ENCODE peak calls at places on chromosome 21, in four cellular contexts. One of them, this sample, is unnamed.

GRCh38 chr21:46356494-46357334 is 32.8 kb downstream of the PCNT start:
- DNase-seq in foreskin fibroblast: no peak
- DNase-seq in HFF-Myc: no peak
- DNase-seq in IMR-90: no peak
- DNase-seq in this sample: no peak

GRCh38 chr21:28727809-28728208 is 264.9 kb downstream of the LTN1 start:
- DNase-seq in IMR-90: no peak
- DNase-seq in HFF-Myc: no peak
- DNase-seq in foreskin fibroblast: no peak
- DNase-seq in this sample: no peak

GRCh38 chr21:16117851-16118592 is 388.2 kb downstream of the USP25 start:
- DNase-seq in IMR-90: peak; percentile 88
- DNase-seq in HFF-Myc: peak; percentile 83
- DNase-seq in foreskin fibroblast: peak; percentile 82
- DNase-seq in this sample: peak; percentile 68

GRCh38 chr21:17612023-17612564 is 607 bp downstream of the BTG3 start:
- DNase-seq in foreskin fibroblast: peak; percentile 60
- DNase-seq in HFF-Myc: no peak
- DNase-seq in IMR-90: peak; percentile 59
- DNase-seq in this sample: no peak

GRCh38 chr21:17542371-17542992 is 29.6 kb downstream of the CXADR start:
- DNase-seq in HFF-Myc: no peak
- DNase-seq in IMR-90: no peak
- DNase-seq in foreskin fibroblast: no peak
- DNase-seq in this sample: no peak

GRCh38 chr21:44872568-44873355 is 728 bp downstream of the PTTG1IP start:
- DNase-seq in foreskin fibroblast: peak; percentile 50
- DNase-seq in IMR-90: peak; percentile 46
- DNase-seq in HFF-Myc: no peak
- DNase-seq in this sample: no peak

GRCh38 chr21:23152130-23152529 is 2153.9 kb downstream of the NCAM2 start:
- DNase-seq in HFF-Myc: no peak
- DNase-seq in foreskin fibroblast: no peak
- DNase-seq in IMR-90: no peak
- DNase-seq in this sample: no peak

GRCh38 chr21:16330340-16331319 is 600.8 kb downstream of the USP25 start:
- DNase-seq in IMR-90: peak; percentile 75
- DNase-seq in HFF-Myc: peak; percentile 72
- DNase-seq in foreskin fibroblast: peak; percentile 85
- DNase-seq in this sample: peak; percentile 35

GRCh38 chr21:46557919-46558392 is 46.9 kb downstream of the S100B start:
- DNase-seq in HFF-Myc: no peak
- DNase-seq in IMR-90: no peak
- DNase-seq in foreskin fibroblast: no peak
- DNase-seq in this sample: no peak

GRCh38 chr21:45554477-45555175 is 12.4 kb upstream of the SLC19A1 start:
- DNase-seq in IMR-90: peak; percentile 48
- DNase-seq in HFF-Myc: peak; percentile 22
- DNase-seq in foreskin fibroblast: peak; percentile 91
- DNase-seq in this sample: no peak

GRCh38 chr21:34885125-34885524 is 164.0 kb downstream of the RUNX1 start:
- DNase-seq in foreskin fibroblast: peak; percentile 45
- DNase-seq in HFF-Myc: no peak
- DNase-seq in IMR-90: no peak
- DNase-seq in this sample: no peak

GRCh38 chr21:23452384-23453083 is 2154.7 kb downstream of the MRPL39 start:
- DNase-seq in HFF-Myc: no peak
- DNase-seq in foreskin fibroblast: no peak
- DNase-seq in IMR-90: no peak
- DNase-seq in this sample: no peak

GRCh38 chr21:37915516-37915915 is 741 bp downstream of the KCNJ6 start:
- DNase-seq in IMR-90: no peak
- DNase-seq in foreskin fibroblast: peak; percentile 8
- DNase-seq in HFF-Myc: no peak
- DNase-seq in this sample: no peak

GRCh38 chr21:37915941-37916794 is at the start of gene KCNJ6:
- DNase-seq in IMR-90: peak; percentile 52
- DNase-seq in HFF-Myc: no peak
- DNase-seq in foreskin fibroblast: peak; percentile 82
- DNase-seq in this sample: no peak

GRCh38 chr21:37914211-37914900 is 1.9 kb downstream of the KCNJ6 start:
- DNase-seq in foreskin fibroblast: peak; percentile 35
- DNase-seq in HFF-Myc: no peak
- DNase-seq in IMR-90: peak; percentile 22
- DNase-seq in this sample: no peak

GRCh38 chr21:37917612-37918011 is 1.4 kb upstream of the KCNJ6 start:
- DNase-seq in foreskin fibroblast: peak; percentile 52
- DNase-seq in HFF-Myc: no peak
- DNase-seq in IMR-90: peak; percentile 87
- DNase-seq in this sample: no peak

DNA sequence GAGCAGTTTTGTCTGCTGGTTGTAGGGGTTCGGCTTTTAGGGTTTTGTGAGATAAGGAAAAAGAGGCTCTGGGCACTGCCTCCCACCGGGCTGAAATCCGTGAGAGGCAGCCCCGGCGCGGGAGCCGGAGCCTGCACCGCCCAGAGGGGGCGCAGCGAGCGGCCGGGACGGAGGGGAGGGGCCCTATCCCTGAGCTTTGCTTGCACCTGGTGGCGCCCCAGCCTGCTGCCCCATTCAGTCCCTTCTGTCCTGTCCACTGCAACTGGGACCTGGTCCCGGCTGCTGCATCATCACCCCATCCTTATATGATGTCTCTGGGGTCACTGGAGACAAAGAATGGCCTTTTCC is 512 bp upstream of the KCNJ6 start:
- DNase-seq in foreskin fibroblast: peak; percentile 23
- DNase-seq in HFF-Myc: no peak
- DNase-seq in IMR-90: no peak
- DNase-seq in this sample: no peak
- TF ChIP-seq CTCF in foreskin fibroblast: no peak
- TF ChIP-seq CTCF in HFF-Myc: no peak
- TF ChIP-seq CTCF in IMR-90: peak; percentile 35
- TF ChIP-seq CTCF in this sample: no peak

GRCh38 chr21:27721675-27722074 is 754.8 kb upstream of the ADAMTS5 start:
- DNase-seq in HFF-Myc: no peak
- DNase-seq in IMR-90: no peak
- DNase-seq in foreskin fibroblast: no peak
- DNase-seq in this sample: no peak
- TF ChIP-seq CTCF in HFF-Myc: no peak
- TF ChIP-seq CTCF in IMR-90: no peak
- TF ChIP-seq CTCF in foreskin fibroblast: no peak
- TF ChIP-seq CTCF in this sample: no peak

DNA sequence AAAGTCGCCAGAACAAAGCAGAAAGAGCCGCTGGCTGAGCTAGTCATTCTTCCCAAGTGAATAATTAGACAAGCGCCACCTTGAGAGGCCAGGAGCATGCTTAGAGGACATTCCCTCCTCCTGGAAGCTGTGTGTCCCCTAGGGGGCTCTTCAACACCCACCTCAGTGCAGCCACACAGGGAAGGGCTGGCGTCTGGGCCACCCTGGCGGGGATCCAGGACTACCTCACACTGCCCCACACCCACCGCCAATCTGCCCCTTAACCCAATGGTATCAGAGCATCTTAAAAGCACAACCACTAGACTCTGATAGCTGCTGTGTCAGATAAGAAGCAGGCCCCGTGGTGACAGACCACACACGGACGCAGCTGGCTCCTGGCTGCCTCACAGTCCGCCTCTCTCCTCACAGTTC is 24.9 kb downstream of the SETD4 start:
- DNase-seq in IMR-90: no peak
- DNase-seq in HFF-Myc: no peak
- DNase-seq in foreskin fibroblast: no peak
- DNase-seq in this sample: no peak
- TF ChIP-seq CTCF in IMR-90: no peak
- TF ChIP-seq CTCF in HFF-Myc: no peak
- TF ChIP-seq CTCF in foreskin fibroblast: no peak
- TF ChIP-seq CTCF in this sample: no peak

DNA sequence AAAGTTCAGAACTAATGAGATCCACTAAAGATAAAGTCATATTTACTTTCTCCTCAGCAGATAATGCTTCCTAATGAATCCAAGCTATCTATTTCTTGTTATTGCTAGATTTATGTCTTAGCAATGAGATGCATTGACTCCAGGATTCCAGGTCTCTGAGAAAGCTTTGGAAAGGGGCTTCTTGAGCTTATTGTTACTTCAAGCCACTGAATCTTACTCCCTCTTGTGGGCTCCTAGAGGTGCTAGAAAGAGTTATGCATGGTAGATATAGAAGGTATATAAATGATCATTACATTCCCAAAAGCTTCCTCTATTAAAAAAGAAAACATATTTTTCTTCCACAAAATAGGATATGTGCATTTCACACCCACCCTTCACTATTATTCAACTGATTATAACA is 246.4 kb upstream of the ADAMTS5 start:
- DNase-seq in HFF-Myc: no peak
- DNase-seq in foreskin fibroblast: peak; percentile 41
- DNase-seq in IMR-90: peak; percentile 36
- DNase-seq in this sample: no peak
- TF ChIP-seq CTCF in HFF-Myc: peak; percentile 23
- TF ChIP-seq CTCF in foreskin fibroblast: peak; percentile 43
- TF ChIP-seq CTCF in IMR-90: peak; percentile 40
- TF ChIP-seq CTCF in this sample: peak; percentile 40

GRCh38 chr21:42360317-42360716 is 6.0 kb downstream of the TFF1 start:
- DNase-seq in foreskin fibroblast: no peak
- DNase-seq in HFF-Myc: no peak
- DNase-seq in IMR-90: no peak
- DNase-seq in this sample: no peak
- TF ChIP-seq CTCF in foreskin fibroblast: no peak
- TF ChIP-seq CTCF in HFF-Myc: peak; percentile 20
- TF ChIP-seq CTCF in IMR-90: no peak
- TF ChIP-seq CTCF in this sample: no peak

DNA sequence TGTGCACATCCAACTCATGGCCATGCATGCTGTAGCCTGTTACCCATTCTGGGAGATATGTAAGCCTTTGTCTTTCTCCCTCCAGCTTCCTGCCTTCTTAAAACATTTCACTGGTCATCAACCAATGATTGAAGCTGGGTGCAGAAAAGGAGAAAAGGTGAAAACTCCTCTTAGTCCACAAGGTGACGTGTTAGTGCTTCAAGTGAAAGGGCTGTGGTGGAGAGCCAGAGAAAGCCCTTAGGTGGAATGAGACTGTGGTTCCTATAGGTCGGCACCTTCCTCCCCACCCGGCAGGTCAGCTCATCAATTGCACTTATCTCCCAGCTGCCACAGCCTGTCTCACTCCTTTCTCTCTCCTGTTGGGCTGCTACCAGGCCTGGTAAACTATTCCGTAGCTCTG is 30.4 kb downstream of the ERG start:
- DNase-seq in HFF-Myc: no peak
- DNase-seq in foreskin fibroblast: no peak
- DNase-seq in IMR-90: no peak
- DNase-seq in this sample: no peak
- TF ChIP-seq CTCF in HFF-Myc: no peak
- TF ChIP-seq CTCF in foreskin fibroblast: no peak
- TF ChIP-seq CTCF in IMR-90: no peak
- TF ChIP-seq CTCF in this sample: no peak

GRCh38 chr21:39388811-39389155 is 39.9 kb upstream of the HMGN1 start:
- DNase-seq in IMR-90: no peak
- DNase-seq in HFF-Myc: no peak
- DNase-seq in foreskin fibroblast: no peak
- DNase-seq in this sample: no peak
- TF ChIP-seq CTCF in IMR-90: no peak
- TF ChIP-seq CTCF in HFF-Myc: no peak
- TF ChIP-seq CTCF in foreskin fibroblast: no peak
- TF ChIP-seq CTCF in this sample: no peak

GRCh38 chr21:37447288-37447936 is 80.8 kb downstream of the DYRK1A start:
- DNase-seq in IMR-90: no peak
- DNase-seq in foreskin fibroblast: no peak
- DNase-seq in HFF-Myc: no peak
- DNase-seq in this sample: no peak

GRCh38 chr21:37452222-37452621 is 85.6 kb downstream of the DYRK1A start:
- DNase-seq in IMR-90: peak; percentile 94
- DNase-seq in HFF-Myc: peak; percentile 35
- DNase-seq in foreskin fibroblast: peak; percentile 73
- DNase-seq in this sample: peak; percentile 73

GRCh38 chr21:37451446-37451845 is 84.9 kb downstream of the DYRK1A start:
- DNase-seq in HFF-Myc: no peak
- DNase-seq in foreskin fibroblast: no peak
- DNase-seq in IMR-90: no peak
- DNase-seq in this sample: no peak

GRCh38 chr21:37450385-37451044 is 83.9 kb downstream of the DYRK1A start:
- DNase-seq in HFF-Myc: no peak
- DNase-seq in IMR-90: peak; percentile 58
- DNase-seq in foreskin fibroblast: peak; percentile 52
- DNase-seq in this sample: no peak

DNA sequence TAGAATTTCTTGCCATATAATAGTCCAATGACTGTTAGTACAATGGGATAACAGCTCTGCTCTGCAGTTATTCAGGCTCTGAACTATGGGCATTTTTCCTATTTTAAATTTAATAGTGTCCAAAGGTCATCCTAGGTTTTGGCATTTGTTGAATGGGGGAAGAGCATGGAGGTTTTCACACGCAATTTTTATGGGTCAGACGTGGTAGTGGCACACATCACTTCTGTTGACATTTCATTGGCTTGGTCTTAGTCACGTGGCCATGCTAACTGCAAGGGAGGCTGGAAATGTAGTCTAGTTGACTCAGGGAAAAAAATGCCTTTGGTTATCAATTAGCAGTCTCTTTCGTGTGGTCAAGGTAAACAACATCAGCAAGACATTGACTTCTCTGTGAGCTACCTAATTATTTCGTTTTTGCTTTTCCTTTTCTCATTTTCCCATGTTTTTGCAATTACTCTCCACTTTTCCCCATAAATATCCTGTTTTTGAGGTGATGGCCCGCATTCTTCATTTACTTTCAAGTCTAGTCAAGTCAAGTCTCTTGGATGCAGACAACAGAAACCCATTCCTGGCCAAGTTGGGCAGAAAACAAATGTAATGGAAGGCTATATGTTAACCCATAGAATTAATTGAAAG is 82.8 kb downstream of the DYRK1A start:
- DNase-seq in IMR-90: no peak
- DNase-seq in foreskin fibroblast: no peak
- DNase-seq in HFF-Myc: no peak
- DNase-seq in this sample: no peak
- TF ChIP-seq CTCF in IMR-90: no peak
- TF ChIP-seq CTCF in foreskin fibroblast: no peak
- TF ChIP-seq CTCF in HFF-Myc: no peak
- TF ChIP-seq CTCF in this sample: no peak

This sample was measured in AG09319.